ENCODE peak calls at places on chromosomes 4 and X, in nine cellular contexts. One of them, this sample, is unnamed.

GRCh38 chrX:39398973-39399268 is 597.7 kb downstream of the MID1IP1 start:
- DNase-seq in GM23338: no peak
- DNase-seq in IMR-90: no peak
- DNase-seq in CD8-positive, alpha-beta T cell: no peak
- DNase-seq in breast epithelium: no peak
- DNase-seq in tibial artery: no peak
- DNase-seq in astrocyte of the spinal cord: no peak
- DNase-seq in NB4: no peak
- DNase-seq in esophagus squamous epithelium: no peak
- DNase-seq in this sample: no peak

GRCh38 chrX:145825896-145826295 is 8.3 kb downstream of the SLITRK2 start:
- DNase-seq in GM23338: peak
- DNase-seq in IMR-90: no peak
- DNase-seq in CD8-positive, alpha-beta T cell: no peak
- DNase-seq in breast epithelium: no peak
- DNase-seq in tibial artery: no peak
- DNase-seq in astrocyte of the spinal cord: peak
- DNase-seq in NB4: peak
- DNase-seq in esophagus squamous epithelium: no peak
- DNase-seq in this sample: peak

GRCh38 chr4:146976145-146976544 is 30.5 kb upstream of the TTC29 start:
- DNase-seq in GM23338: no peak
- DNase-seq in IMR-90: no peak
- DNase-seq in CD8-positive, alpha-beta T cell: no peak
- DNase-seq in breast epithelium: no peak
- DNase-seq in tibial artery: no peak
- DNase-seq in astrocyte of the spinal cord: no peak
- DNase-seq in NB4: no peak
- DNase-seq in esophagus squamous epithelium: no peak
- DNase-seq in this sample: no peak

GRCh38 chr4:89707467-89707866 is 129.5 kb downstream of the SNCA start:
- DNase-seq in GM23338: no peak
- DNase-seq in IMR-90: no peak
- DNase-seq in CD8-positive, alpha-beta T cell: no peak
- DNase-seq in breast epithelium: no peak
- DNase-seq in tibial artery: no peak
- DNase-seq in astrocyte of the spinal cord: no peak
- DNase-seq in NB4: no peak
- DNase-seq in esophagus squamous epithelium: no peak
- DNase-seq in this sample: no peak

GRCh38 chrX:133985164-133986007 is at the start of gene GPC3:
- DNase-seq in GM23338: peak
- DNase-seq in IMR-90: peak
- DNase-seq in CD8-positive, alpha-beta T cell: no peak
- DNase-seq in breast epithelium: no peak
- DNase-seq in tibial artery: no peak
- DNase-seq in astrocyte of the spinal cord: peak
- DNase-seq in NB4: no peak
- DNase-seq in esophagus squamous epithelium: no peak
- DNase-seq in this sample: peak

GRCh38 chr4:153748378-153748777 is 11.4 kb downstream of the RNF175 start:
- DNase-seq in GM23338: no peak
- DNase-seq in IMR-90: peak
- DNase-seq in CD8-positive, alpha-beta T cell: no peak
- DNase-seq in breast epithelium: peak
- DNase-seq in tibial artery: peak
- DNase-seq in astrocyte of the spinal cord: peak
- DNase-seq in NB4: peak
- DNase-seq in esophagus squamous epithelium: no peak
- DNase-seq in this sample: peak

GRCh38 chr4:122364700-122365404 is 14.0 kb upstream of the ADAD1 start:
- DNase-seq in GM23338: peak
- DNase-seq in IMR-90: no peak
- DNase-seq in CD8-positive, alpha-beta T cell: peak
- DNase-seq in breast epithelium: no peak
- DNase-seq in tibial artery: no peak
- DNase-seq in astrocyte of the spinal cord: no peak
- DNase-seq in NB4: no peak
- DNase-seq in esophagus squamous epithelium: no peak
- DNase-seq in this sample: no peak

GRCh38 chr4:72326692-72327632 is 242.1 kb downstream of the ADAMTS3 start:
- DNase-seq in GM23338: peak
- DNase-seq in IMR-90: peak
- DNase-seq in CD8-positive, alpha-beta T cell: no peak
- DNase-seq in breast epithelium: no peak
- DNase-seq in tibial artery: no peak
- DNase-seq in astrocyte of the spinal cord: peak
- DNase-seq in NB4: peak
- DNase-seq in esophagus squamous epithelium: no peak
- DNase-seq in this sample: peak

GRCh38 chr4:94515365-94515764 is 63.6 kb downstream of the PDLIM5 start:
- DNase-seq in GM23338: no peak
- DNase-seq in IMR-90: no peak
- DNase-seq in CD8-positive, alpha-beta T cell: no peak
- DNase-seq in breast epithelium: no peak
- DNase-seq in tibial artery: no peak
- DNase-seq in astrocyte of the spinal cord: peak
- DNase-seq in NB4: no peak
- DNase-seq in esophagus squamous epithelium: no peak
- DNase-seq in this sample: no peak

GRCh38 chr4:152992027-152992426 is 55.9 kb downstream of the FHDC1 start:
- DNase-seq in GM23338: no peak
- DNase-seq in IMR-90: no peak
- DNase-seq in CD8-positive, alpha-beta T cell: no peak
- DNase-seq in breast epithelium: no peak
- DNase-seq in tibial artery: no peak
- DNase-seq in astrocyte of the spinal cord: no peak
- DNase-seq in NB4: no peak
- DNase-seq in esophagus squamous epithelium: no peak
- DNase-seq in this sample: peak

GRCh38 chr4:48342559-48342878 is 1.2 kb downstream of the SLAIN2 start:
- DNase-seq in GM23338: no peak
- DNase-seq in IMR-90: no peak
- DNase-seq in CD8-positive, alpha-beta T cell: no peak
- DNase-seq in breast epithelium: no peak
- DNase-seq in tibial artery: no peak
- DNase-seq in astrocyte of the spinal cord: no peak
- DNase-seq in NB4: no peak
- DNase-seq in esophagus squamous epithelium: no peak
- DNase-seq in this sample: no peak

GRCh38 chr4:84878541-84878940 is 87.9 kb downstream of the WDFY3 start:
- DNase-seq in GM23338: no peak
- DNase-seq in IMR-90: peak
- DNase-seq in CD8-positive, alpha-beta T cell: no peak
- DNase-seq in breast epithelium: no peak
- DNase-seq in tibial artery: no peak
- DNase-seq in astrocyte of the spinal cord: no peak
- DNase-seq in NB4: no peak
- DNase-seq in esophagus squamous epithelium: no peak
- DNase-seq in this sample: no peak

GRCh38 chr4:187128971-187129370 is 405.3 kb upstream of the FAT1 start:
- DNase-seq in GM23338: no peak
- DNase-seq in IMR-90: peak
- DNase-seq in CD8-positive, alpha-beta T cell: no peak
- DNase-seq in breast epithelium: peak
- DNase-seq in tibial artery: no peak
- DNase-seq in astrocyte of the spinal cord: peak
- DNase-seq in NB4: no peak
- DNase-seq in esophagus squamous epithelium: no peak
- DNase-seq in this sample: peak

GRCh38 chrX:66110112-66110511 is 53.9 kb upstream of the HEPH start:
- DNase-seq in GM23338: peak
- DNase-seq in IMR-90: peak
- DNase-seq in CD8-positive, alpha-beta T cell: no peak
- DNase-seq in breast epithelium: no peak
- DNase-seq in tibial artery: no peak
- DNase-seq in astrocyte of the spinal cord: no peak
- DNase-seq in NB4: peak
- DNase-seq in esophagus squamous epithelium: no peak
- DNase-seq in this sample: peak

GRCh38 chr4:94757192-94758140 is at the start of gene BMPR1B:
- DNase-seq in GM23338: peak
- DNase-seq in IMR-90: peak
- DNase-seq in CD8-positive, alpha-beta T cell: no peak
- DNase-seq in breast epithelium: no peak
- DNase-seq in tibial artery: no peak
- DNase-seq in astrocyte of the spinal cord: peak
- DNase-seq in NB4: no peak
- DNase-seq in esophagus squamous epithelium: no peak
- DNase-seq in this sample: peak

DNA sequence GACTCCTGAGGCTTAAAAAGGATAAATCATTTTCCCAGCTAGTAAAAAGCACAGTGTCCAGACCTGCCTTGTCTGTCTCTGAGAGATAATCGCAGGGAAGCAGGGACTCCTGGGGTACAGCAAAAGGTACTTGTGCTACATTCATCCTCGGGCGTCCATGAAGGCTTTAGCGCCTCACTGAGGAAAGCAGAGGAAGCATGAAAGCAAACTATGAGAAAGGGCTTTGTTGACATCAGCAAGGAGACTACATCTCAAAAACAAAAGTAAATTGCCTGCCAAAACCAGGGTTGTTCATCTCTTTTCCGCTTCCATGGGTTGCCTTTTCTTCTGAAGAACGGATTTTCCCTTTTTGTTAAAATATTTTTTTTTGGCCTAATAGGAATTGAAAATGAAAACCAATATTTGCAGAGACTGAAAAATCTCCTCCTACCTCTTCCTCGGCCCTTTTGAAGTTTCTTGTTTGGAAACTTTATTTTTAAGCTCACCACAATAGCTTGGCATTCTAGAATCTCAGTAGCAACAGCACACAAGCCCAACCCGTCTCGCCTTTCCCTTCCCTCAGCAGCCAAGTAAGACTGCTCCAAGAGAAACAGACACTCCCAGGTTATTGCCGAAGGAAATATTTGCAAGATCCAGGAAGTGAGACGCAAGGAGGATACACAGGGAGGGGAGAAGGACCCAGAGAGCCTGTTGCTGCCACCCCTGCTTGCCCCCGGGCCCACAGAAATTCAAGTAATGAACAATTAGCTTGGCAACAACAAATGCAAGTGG is 148.3 kb upstream of the DGKK start:
- DNase-seq in GM23338: peak
- DNase-seq in IMR-90: no peak
- DNase-seq in CD8-positive, alpha-beta T cell: no peak
- DNase-seq in breast epithelium: no peak
- DNase-seq in tibial artery: no peak
- DNase-seq in astrocyte of the spinal cord: no peak
- DNase-seq in NB4: no peak
- DNase-seq in esophagus squamous epithelium: no peak
- DNase-seq in this sample: peak
- TF ChIP-seq CTCF in GM23338: peak
- TF ChIP-seq CTCF in IMR-90: no peak
- TF ChIP-seq CTCF in CD8-positive, alpha-beta T cell: no peak
- TF ChIP-seq CTCF in breast epithelium: no peak
- TF ChIP-seq CTCF in tibial artery: no peak
- TF ChIP-seq CTCF in astrocyte of the spinal cord: no peak
- TF ChIP-seq CTCF in NB4: no peak
- TF ChIP-seq CTCF in esophagus squamous epithelium: no peak
- TF ChIP-seq CTCF in this sample: no peak

DNA sequence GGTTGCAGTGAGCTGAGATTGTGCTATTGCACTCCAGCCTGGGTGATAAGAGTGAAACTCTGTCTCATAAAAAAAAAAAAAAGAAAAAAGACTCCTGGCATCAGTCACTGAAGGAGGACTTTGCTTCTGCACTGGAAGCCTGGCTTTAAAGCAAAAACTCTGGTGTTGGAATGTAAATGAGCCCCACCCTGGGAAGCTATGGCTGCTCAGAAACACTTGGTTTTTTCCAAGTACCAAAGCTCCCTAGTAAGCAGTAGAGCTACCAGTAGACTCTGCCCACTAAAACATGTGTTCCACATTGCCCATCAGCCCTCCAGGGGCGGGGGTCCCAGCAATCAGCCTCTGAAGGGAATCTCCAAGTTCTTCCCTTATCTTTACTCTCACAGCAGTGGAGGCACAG is 154.4 kb downstream of the SHROOM3 start:
- DNase-seq in GM23338: peak
- DNase-seq in IMR-90: peak
- DNase-seq in CD8-positive, alpha-beta T cell: no peak
- DNase-seq in breast epithelium: no peak
- DNase-seq in tibial artery: no peak
- DNase-seq in astrocyte of the spinal cord: peak
- DNase-seq in NB4: no peak
- DNase-seq in esophagus squamous epithelium: no peak
- DNase-seq in this sample: no peak
- H3K4me3 ChIP-seq in GM23338: peak
- H3K4me3 ChIP-seq in IMR-90: no peak
- H3K4me3 ChIP-seq in CD8-positive, alpha-beta T cell: no peak
- H3K4me3 ChIP-seq in breast epithelium: no peak
- H3K4me3 ChIP-seq in tibial artery: no peak
- H3K4me3 ChIP-seq in astrocyte of the spinal cord: no peak
- H3K4me3 ChIP-seq in NB4: no peak
- H3K4me3 ChIP-seq in esophagus squamous epithelium: no peak
- H3K4me3 ChIP-seq in this sample: no peak

GRCh38 chrX:8755116-8755515 is 23.2 kb upstream of the ANOS1 start:
- DNase-seq in GM23338: peak
- DNase-seq in IMR-90: no peak
- DNase-seq in CD8-positive, alpha-beta T cell: no peak
- DNase-seq in breast epithelium: no peak
- DNase-seq in tibial artery: no peak
- DNase-seq in astrocyte of the spinal cord: no peak
- DNase-seq in NB4: peak
- DNase-seq in esophagus squamous epithelium: no peak
- DNase-seq in this sample: no peak
- TF ChIP-seq CTCF in GM23338: peak
- TF ChIP-seq CTCF in IMR-90: no peak
- TF ChIP-seq CTCF in CD8-positive, alpha-beta T cell: no peak
- TF ChIP-seq CTCF in breast epithelium: no peak
- TF ChIP-seq CTCF in tibial artery: no peak
- TF ChIP-seq CTCF in astrocyte of the spinal cord: peak
- TF ChIP-seq CTCF in NB4: peak
- TF ChIP-seq CTCF in esophagus squamous epithelium: no peak
- TF ChIP-seq CTCF in this sample: peak

DNA sequence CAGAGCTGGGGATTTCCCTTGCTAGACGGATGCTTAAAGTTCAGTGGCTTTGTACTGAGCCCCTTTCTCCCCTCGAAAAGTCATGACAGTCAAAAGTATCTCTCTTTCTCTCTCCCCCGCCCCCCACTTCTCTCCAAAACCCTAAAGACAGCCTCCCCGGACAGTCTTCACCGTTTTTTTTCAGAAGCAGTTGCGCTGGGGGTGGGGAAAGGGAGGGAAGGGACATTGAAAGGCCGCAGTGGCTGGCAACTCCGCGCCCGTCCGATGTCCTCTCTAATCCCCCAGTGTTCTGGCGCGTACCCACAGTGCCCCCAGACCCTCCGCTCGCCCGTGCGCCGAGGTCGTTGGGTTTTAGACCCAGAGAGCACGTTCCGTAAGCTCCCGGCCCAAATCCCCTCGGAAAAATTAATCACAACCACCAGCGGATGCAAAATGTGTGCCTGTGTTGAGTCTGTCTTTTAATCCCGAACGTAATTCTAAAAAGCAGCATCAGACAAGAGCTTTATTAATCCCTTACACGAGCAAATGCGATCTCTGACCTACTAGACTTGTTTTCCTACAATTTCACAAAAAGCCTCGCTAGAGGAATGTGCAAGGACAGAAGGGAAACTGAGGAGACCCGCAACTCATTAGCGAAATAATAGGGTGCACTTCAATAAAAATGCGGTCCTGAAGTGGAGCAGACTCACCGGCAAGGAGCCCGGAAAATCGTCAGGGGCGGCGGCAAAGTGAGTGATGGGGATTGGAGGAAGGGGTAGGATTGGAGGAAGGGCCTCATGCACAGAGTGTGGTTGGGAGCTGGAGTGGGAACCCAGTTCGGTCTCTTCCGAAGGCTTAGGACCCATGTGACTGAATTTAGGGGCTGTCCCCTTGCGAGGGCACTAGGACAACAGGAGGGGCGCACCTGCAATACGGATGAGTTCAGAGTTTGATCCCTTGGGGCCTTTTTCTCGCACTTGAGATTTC is 12.2 kb upstream of the PRDM8 start:
- DNase-seq in GM23338: peak
- DNase-seq in IMR-90: no peak
- DNase-seq in CD8-positive, alpha-beta T cell: no peak
- DNase-seq in breast epithelium: no peak
- DNase-seq in tibial artery: peak
- DNase-seq in astrocyte of the spinal cord: no peak
- DNase-seq in NB4: peak
- DNase-seq in esophagus squamous epithelium: no peak
- DNase-seq in this sample: no peak
- H3K4me3 ChIP-seq in GM23338: peak
- H3K4me3 ChIP-seq in IMR-90: peak
- H3K4me3 ChIP-seq in CD8-positive, alpha-beta T cell: peak
- H3K4me3 ChIP-seq in breast epithelium: peak
- H3K4me3 ChIP-seq in tibial artery: peak
- H3K4me3 ChIP-seq in astrocyte of the spinal cord: peak
- H3K4me3 ChIP-seq in NB4: peak
- H3K4me3 ChIP-seq in esophagus squamous epithelium: peak
- H3K4me3 ChIP-seq in this sample: peak

This sample was measured in epithelial cell of esophagus.